ENCODE peak calls at places on chromosomes 16 and 17, in nine cellular contexts. Z is IMR-90, I is left ventricle myocardium inferior, L is body of pancreas, B is tibial nerve, W is cardiac muscle cell, C is ascending aorta, T is tibial artery, F is adrenal gland. V is an unnamed sample. For H3K36me3, the result is how much of the 10 kb centered on the place peaks cover.

GRCh38 chr16:200388-200787 is 20.1 kb downstream of the HBQ1 start:
- DNase-seq in Z (peak), I (no peak), L (no peak), B (no peak), W (peak), C (no peak), T (no peak), F (no peak), V (no peak)

GRCh38 chr17:37833237-37833859 is 88.5 kb upstream of the HNF1B start:
- DNase-seq in Z (no peak), I (no peak), L (no peak), B (no peak), W (no peak), C (no peak), T (no peak), F (no peak), V (no peak)

GRCh38 chr17:62824290-62825135 is 16.4 kb upstream of the MARCHF10 start:
- DNase-seq in Z (peak), I (no peak), L (no peak), B (no peak), W (peak), C (no peak), T (no peak), F (no peak), V (no peak)

GRCh38 chr16:21197115-21197514 is 14.3 kb downstream of the ZP2 start:
- DNase-seq in Z (no peak), I (no peak), L (no peak), B (no peak), W (no peak), C (no peak), T (no peak), F (no peak), V (no peak)

GRCh38 chr16:85819711-85820110 is 20.2 kb downstream of the COX4I1 start:
- DNase-seq in Z (no peak), I (no peak), L (peak), B (no peak), W (no peak), C (no peak), T (no peak), F (no peak), V (no peak)

GRCh38 chr16:24671455-24671954 is 57.9 kb upstream of the TNRC6A start:
- DNase-seq in Z (no peak), I (no peak), L (no peak), B (no peak), W (no peak), C (no peak), T (no peak), F (no peak), V (no peak)

GRCh38 chr17:66564992-66565465 is 262.6 kb downstream of the PRKCA start:
- DNase-seq in Z (peak), I (no peak), L (no peak), B (no peak), W (peak), C (no peak), T (no peak), F (no peak), V (no peak)

GRCh38 chr17:2123467-2124251 is 68.8 kb downstream of the HIC1 start:
- DNase-seq in Z (peak), I (no peak), L (no peak), B (no peak), W (peak), C (no peak), T (peak), F (peak), V (no peak)

GRCh38 chr16:31265329-31266245 is 5.8 kb downstream of the ITGAM start:
- DNase-seq in Z (peak), I (no peak), L (peak), B (no peak), W (no peak), C (no peak), T (no peak), F (no peak), V (no peak)

GRCh38 chr16:84931506-84931905 is 79.8 kb downstream of the ZDHHC7 start:
- DNase-seq in Z (peak), I (no peak), L (no peak), B (no peak), W (no peak), C (no peak), T (no peak), F (no peak), V (no peak)

GRCh38 chr17:70060415-70060814 is 14.6 kb upstream of the KCNJ16 start:
- DNase-seq in Z (peak), I (no peak), L (peak), B (no peak), W (no peak), C (no peak), T (no peak), F (no peak), V (no peak)

GRCh38 chr16:84761448-84762368 is 58.1 kb upstream of the CRISPLD2 start:
- DNase-seq in Z (peak), I (no peak), L (no peak), B (no peak), W (no peak), C (no peak), T (no peak), F (no peak), V (no peak)

GRCh38 chr17:43334744-43335400 is 63.9 kb upstream of the ARL4D start:
- DNase-seq in Z (no peak), I (no peak), L (no peak), B (no peak), W (no peak), C (no peak), T (no peak), F (no peak), V (no peak)

GRCh38 chr16:77298638-77299360 is 99.6 kb downstream of the SYCE1L start:
- DNase-seq in Z (peak), I (no peak), L (no peak), B (no peak), W (peak), C (no peak), T (peak), F (no peak), V (no peak)

GRCh38 chr16:54657058-54657708 is 273.5 kb upstream of the IRX5 start:
- DNase-seq in Z (no peak), I (no peak), L (peak), B (no peak), W (peak), C (no peak), T (peak), F (no peak), V (no peak)

GRCh38 chr17:57868775-57869598 is 19.1 kb upstream of the MRPS23 start:
- DNase-seq in Z (no peak), I (no peak), L (no peak), B (no peak), W (no peak), C (no peak), T (no peak), F (no peak), V (peak)

GRCh38 chr17:20922128-20922670 is 120.6 kb downstream of the USP22 start:
- DNase-seq in Z (peak), I (peak), L (no peak), B (no peak), W (peak), C (no peak), T (peak), F (no peak), V (no peak)

GRCh38 chr17:47279062-47279801 is 25.6 kb downstream of the ITGB3 start:
- DNase-seq in Z (peak), I (peak), L (peak), B (peak), W (peak), C (peak), T (peak), F (peak), V (no peak)

GRCh38 chr16:55901756-55902155 is 26.6 kb upstream of the CES5A start:
- DNase-seq in Z (no peak), I (no peak), L (no peak), B (no peak), W (no peak), C (no peak), T (no peak), F (no peak), V (no peak)

GRCh38 chr16:8656376-8656775 is 18.0 kb upstream of the ABAT start:
- DNase-seq in Z (no peak), I (no peak), L (no peak), B (no peak), W (no peak), C (no peak), T (no peak), F (no peak), V (no peak)

DNA sequence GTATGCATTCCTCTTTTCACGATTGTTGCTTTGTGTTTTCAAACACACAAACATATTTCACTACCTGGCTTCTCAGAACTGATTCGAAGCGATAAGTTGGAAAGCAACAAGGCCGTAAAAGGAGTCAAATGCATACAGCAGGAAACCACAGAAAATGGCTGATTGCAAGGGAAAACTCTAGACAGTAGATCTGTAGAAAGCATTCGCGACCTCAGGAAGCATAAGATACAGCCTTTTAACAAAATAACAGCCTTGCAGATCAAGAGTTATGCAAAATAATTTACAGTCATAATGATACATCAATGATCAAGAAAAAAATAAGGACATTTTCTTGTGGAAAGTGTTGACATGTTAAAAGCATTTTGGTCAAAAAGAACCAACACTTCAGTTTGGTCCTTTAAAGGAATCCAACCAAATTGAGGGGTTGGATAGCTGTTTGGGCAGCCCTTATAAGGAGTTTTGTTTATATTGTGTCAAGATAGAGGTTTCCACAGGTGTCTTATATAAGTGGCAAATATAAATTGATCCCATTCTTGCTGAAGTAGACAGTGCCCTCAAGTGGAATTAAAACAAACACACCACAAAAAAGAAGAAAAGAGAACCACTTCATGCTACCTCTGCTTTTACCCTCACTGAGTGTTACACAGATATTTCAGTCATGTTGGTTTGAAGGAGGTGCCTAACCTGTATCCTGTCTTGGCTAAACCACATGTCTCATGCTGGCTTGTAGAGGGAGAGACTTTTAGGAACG is 5.5 kb downstream of the CYLD start:
- DNase-seq in Z (no peak), I (no peak), L (no peak), B (no peak), W (peak), C (no peak), T (no peak), F (no peak), V (peak)
- TF ChIP-seq CTCF in Z (peak), I (peak), L (peak), B (peak), W (peak), C (no peak), T (peak), F (peak), V (peak)

GRCh38 chr17:46044286-46044928 is 45.4 kb downstream of the STH start:
- DNase-seq in Z (peak), I (no peak), L (peak), B (peak), W (peak), C (no peak), T (peak), F (peak), V (peak)
- H3K36me3 ChIP-seq in Z (under half), I (under half), L (under half), B (under half), W (under half), C (under half), T (under half), F (under half), V (half or more)

GRCh38 chr17:65261152-65261551 is 124.0 kb downstream of the RGS9 start:
- DNase-seq in Z (no peak), I (no peak), L (no peak), B (no peak), W (no peak), C (no peak), T (no peak), F (no peak), V (no peak)
- TF ChIP-seq CTCF in Z (no peak), I (no peak), L (no peak), B (no peak), W (no peak), C (no peak), T (no peak), F (no peak), V (peak)

DNA sequence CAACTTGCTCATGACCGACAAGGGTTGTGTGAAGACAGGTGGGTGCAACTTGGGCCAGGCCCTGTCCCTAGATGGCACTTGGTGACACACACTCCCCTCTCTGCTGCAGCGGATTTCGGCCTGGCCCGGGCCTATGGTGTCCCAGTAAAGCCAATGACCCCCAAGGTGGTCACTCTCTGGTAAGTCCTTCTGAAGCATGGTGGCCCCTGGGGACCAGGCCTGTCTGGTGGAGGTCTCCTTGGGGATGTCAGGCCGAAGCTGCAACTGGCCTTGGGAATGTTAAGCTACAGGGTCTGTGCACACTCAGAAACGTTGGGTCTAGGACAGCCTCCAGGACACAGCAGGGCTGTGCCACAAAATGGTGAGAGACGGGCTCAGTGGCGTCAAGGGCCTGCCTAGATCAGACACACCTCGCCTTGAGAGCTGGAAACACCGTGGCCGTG is 6.8 kb downstream of the CDK10 start:
- DNase-seq in Z (no peak), I (no peak), L (no peak), B (no peak), W (no peak), C (no peak), T (no peak), F (no peak), V (no peak)
- H3K36me3 ChIP-seq in Z (half or more), I (under half), L (under half), B (under half), W (under half), C (under half), T (under half), F (under half), V (half or more)

V was measured in DND-41.